ENCODE peak calls at places on chromosome 5, in five cellular contexts. O, D, L, E and B are unnamed samples.

GRCh38 chr5:64977779-64978178 is 209.0 kb downstream of the CWC27 start:
- DNase-seq in L (no peak), D (no peak), E (no peak), O (peak), B (no peak)

GRCh38 chr5:106508894-106509293 is 1161.8 kb downstream of the EFNA5 start:
- DNase-seq in E (no peak), D (no peak), O (no peak), L (no peak), B (no peak)

GRCh38 chr5:74334034-74334433 is 306.5 kb downstream of the ENC1 start:
- DNase-seq in L (no peak), O (no peak), D (no peak), E (no peak), B (no peak)

GRCh38 chr5:154172785-154173184 is 17.7 kb upstream of the GALNT10 start:
- DNase-seq in D (no peak), E (no peak), L (no peak), O (no peak), B (no peak)

GRCh38 chr5:124173386-124173785 is 573.1 kb downstream of the ZNF608 start:
- DNase-seq in L (no peak), E (no peak), O (no peak), D (no peak), B (no peak)

GRCh38 chr5:56124885-56125250 is 108.3 kb downstream of the ANKRD55 start:
- DNase-seq in L (no peak), O (no peak), E (peak), D (no peak), B (no peak)

GRCh38 chr5:138869763-138870500 is 5.2 kb downstream of the LRRTM2 start:
- DNase-seq in L (peak), E (peak), D (peak), O (no peak), B (no peak)

GRCh38 chr5:16291894-16292293 is 112.3 kb upstream of the MARCHF11 start:
- DNase-seq in E (no peak), D (no peak), O (no peak), L (no peak), B (no peak)

GRCh38 chr5:71960196-71960595 is 147.1 kb upstream of the MAP1B start:
- DNase-seq in E (no peak), L (no peak), O (peak), D (no peak), B (no peak)

GRCh38 chr5:5209101-5209500 is 69.0 kb downstream of the ADAMTS16 start:
- DNase-seq in D (no peak), O (no peak), L (no peak), E (no peak), B (no peak)

GRCh38 chr5:50709471-50709870 is 43.0 kb downstream of the PARP8 start:
- DNase-seq in D (no peak), O (peak), L (no peak), E (peak), B (peak)

GRCh38 chr5:17221843-17222614 is 4.6 kb downstream of the BASP1 start:
- DNase-seq in O (no peak), E (no peak), L (no peak), D (no peak), B (no peak)

GRCh38 chr5:172395483-172395882 is 58.8 kb downstream of the SH3PXD2B start:
- DNase-seq in E (no peak), D (no peak), O (peak), L (no peak), B (no peak)

GRCh38 chr5:150153957-150154617 is 1.6 kb downstream of the PDGFRB start:
- DNase-seq in D (no peak), E (peak), O (peak), L (no peak), B (no peak)

GRCh38 chr5:141713616-141714309 is 31.7 kb upstream of the ARAP3 start:
- DNase-seq in L (no peak), E (peak), O (peak), D (no peak), B (no peak)